ENCODE peak calls at places on chromosomes 12 and 14, in four cellular contexts. D, P, Q and C are unnamed samples. For H3K9me3 and H3K4me1, the result is how much of the 10 kb centered on the place peaks cover.

GRCh38 chr12:55715169-55715764 is 579 bp upstream of the BLOC1S1 start:
- DNase-seq in Q (peak), P (no peak), D (no peak), C (no peak)

GRCh38 chr12:75623631-75624118 is 112.3 kb upstream of the KRR1 start:
- DNase-seq in P (no peak), Q (no peak), D (no peak), C (no peak)

GRCh38 chr12:125403145-125403789 is 338.0 kb downstream of the AACS start:
- DNase-seq in P (no peak), D (no peak), Q (no peak), C (no peak)

GRCh38 chr12:22653075-22653474 is 28.1 kb downstream of the ETNK1 start:
- DNase-seq in P (no peak), Q (no peak), D (no peak), C (no peak)

GRCh38 chr12:4160314-4161040 is 113.1 kb upstream of the CCND2 start:
- DNase-seq in Q (no peak), P (no peak), D (no peak), C (no peak)

GRCh38 chr12:57718641-57719528 is 19.7 kb downstream of the AGAP2 start:
- DNase-seq in D (no peak), P (no peak), Q (no peak), C (no peak)

GRCh38 chr14:50920482-50921225 is 23.6 kb downstream of the PYGL start:
- DNase-seq in D (no peak), P (no peak), Q (peak), C (no peak)

GRCh38 chr12:54300732-54301427 is at the start of gene NFE2:
- DNase-seq in P (peak), Q (peak), D (peak), C (peak)

GRCh38 chr14:87869619-87870583 is 123.1 kb downstream of the GALC start:
- DNase-seq in P (no peak), D (no peak), Q (no peak), C (no peak)

GRCh38 chr12:57446292-57446960 is 8.7 kb upstream of the INHBE start:
- DNase-seq in Q (no peak), D (no peak), P (no peak), C (no peak)

GRCh38 chr12:131929530-131930456 is 717 bp downstream of the PUS1 start:
- DNase-seq in D (no peak), P (peak), Q (no peak), C (no peak)

GRCh38 chr14:39432619-39433451 is 602 bp upstream of the FBXO33 start:
- DNase-seq in P (peak), D (peak), Q (peak), C (peak)

GRCh38 chr14:97074456-97074855 is 277.3 kb downstream of the VRK1 start:
- DNase-seq in D (no peak), Q (no peak), P (no peak), C (no peak)
- H3K9me3 ChIP-seq in D (under half), Q (under half), P (under half), C (under half)

GRCh38 chr14:26839481-26839880 is 241.6 kb upstream of the NOVA1 start:
- DNase-seq in D (no peak), P (no peak), Q (no peak), C (no peak)
- H3K4me1 ChIP-seq in D (under half), P (under half), Q (under half), C (under half)

GRCh38 chr12:9868951-9869306 is 225 bp downstream of the CLEC2B start:
- DNase-seq in P (no peak), Q (no peak), D (no peak), C (no peak)

GRCh38 chr12:9866786-9867379 is 2.3 kb downstream of the CLEC2B start:
- DNase-seq in Q (no peak), D (no peak), P (no peak), C (no peak)

GRCh38 chr12:9869307-9870161 is at the start of gene CLEC2B:
- DNase-seq in P (no peak), D (no peak), Q (no peak), C (no peak)

GRCh38 chr12:9867531-9867930 is 1.6 kb downstream of the CLEC2B start:
- DNase-seq in D (no peak), P (no peak), Q (no peak), C (no peak)

GRCh38 chr12:9868271-9868815 is 811 bp downstream of the CLEC2B start:
- DNase-seq in D (no peak), P (no peak), Q (no peak), C (no peak)
- H3K4me3 ChIP-seq in D (peak), P (peak), Q (peak), C (no peak)

GRCh38 chr14:106378191-106378590 is 851.8 kb downstream of the TMEM121 start:
- DNase-seq in D (no peak), Q (no peak), P (peak), C (no peak)

GRCh38 chr14:106372870-106373657 is 846.7 kb downstream of the TMEM121 start:
- DNase-seq in Q (no peak), P (peak), D (no peak), C (peak)

GRCh38 chr14:106380740-106381139 is 854.4 kb downstream of the TMEM121 start:
- DNase-seq in P (no peak), D (no peak), Q (no peak), C (no peak)

DNA sequence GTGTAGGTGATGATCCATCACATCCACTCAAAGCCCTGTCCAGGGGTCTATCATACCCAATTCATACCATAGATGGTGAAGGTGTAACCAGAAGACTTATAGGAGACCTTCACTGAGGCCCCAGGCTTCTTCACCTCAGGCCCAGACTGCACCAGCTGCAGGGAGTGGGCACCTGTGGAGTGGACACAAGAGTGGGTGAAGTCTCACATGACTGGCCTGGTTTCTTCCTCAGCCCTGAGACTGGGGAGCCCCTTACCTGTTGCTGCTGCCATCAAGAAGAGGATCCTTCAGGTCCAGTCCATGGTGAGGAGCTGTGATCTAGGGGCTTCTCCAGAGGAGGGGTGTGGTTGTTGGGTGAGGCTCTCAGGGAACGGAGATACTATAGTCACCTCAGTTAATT is 851.0 kb downstream of the TMEM121 start:
- DNase-seq in P (no peak), D (no peak), Q (no peak), C (no peak)
- H3K9me3 ChIP-seq in P (under half), D (under half), Q (under half), C (under half)

DNA sequence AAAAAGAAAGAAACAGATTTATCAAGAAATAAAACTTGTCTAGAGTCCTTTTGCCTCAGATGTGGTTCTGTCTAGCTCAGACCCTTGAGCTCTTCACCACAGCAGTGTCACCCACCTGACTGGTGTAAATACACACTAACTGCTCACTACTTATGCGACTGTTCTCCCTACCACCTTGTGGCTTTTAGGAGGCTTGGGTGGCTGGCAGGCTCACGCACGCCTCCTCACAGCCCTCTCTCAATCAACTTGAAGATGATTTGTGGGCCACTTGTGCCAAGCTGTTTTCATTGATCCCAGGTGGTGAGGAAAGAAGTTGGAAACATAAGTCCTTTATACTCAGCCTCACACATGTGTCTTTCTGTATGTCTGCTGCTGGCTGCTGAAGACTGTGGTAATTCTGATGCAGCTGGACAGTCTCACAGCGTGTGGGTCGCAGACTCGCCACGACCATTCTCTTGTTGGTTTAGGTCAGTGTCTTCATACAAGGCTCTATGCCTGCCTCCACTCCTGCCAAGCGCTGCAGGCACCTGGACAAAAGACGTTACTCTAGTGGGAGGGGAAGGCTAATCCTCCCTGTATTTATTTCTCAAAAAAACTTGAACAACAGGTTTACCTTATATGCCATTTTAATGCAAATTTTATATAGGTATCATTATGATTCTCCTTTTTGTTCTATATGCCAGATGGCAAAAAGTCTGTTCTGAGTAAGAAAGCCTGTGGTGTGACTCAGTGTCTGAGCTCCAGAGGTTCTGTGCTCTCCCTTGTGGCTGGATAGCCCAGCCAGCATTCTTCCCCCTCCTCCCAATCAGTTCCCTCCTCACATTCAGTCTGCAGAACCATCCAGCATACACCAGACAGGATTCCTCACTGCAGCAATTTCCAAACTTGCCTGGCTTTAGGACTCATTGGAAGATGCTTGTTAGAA is 115.5 kb downstream of the DIP2B start:
- DNase-seq in Q (no peak), D (no peak), P (no peak), C (no peak)
- H3K4me1 ChIP-seq in Q (under half), D (under half), P (under half), C (under half)